ENCODE peak calls at places on chromosomes 13 and 19, in four cellular contexts. M, F, H and V are unnamed samples.

GRCh38 chr13:95191821-95192220 is 109.4 kb downstream of the ABCC4 start:
- DNase-seq in M (peak), F (peak), H (no peak), V (peak)

GRCh38 chr13:107271226-107271625 is 703.3 kb upstream of the ARGLU1 start:
- DNase-seq in M (no peak), F (no peak), H (no peak), V (no peak)

GRCh38 chr13:72643339-72643989 is 84.0 kb downstream of the MZT1 start:
- DNase-seq in M (no peak), F (peak), H (peak), V (peak)

GRCh38 chr13:114073881-114074551 is 58.4 kb downstream of the RASA3 start:
- DNase-seq in M (no peak), F (no peak), H (no peak), V (no peak)

GRCh38 chr13:41740479-41740878 is 220.4 kb downstream of the VWA8 start:
- DNase-seq in M (no peak), F (no peak), H (no peak), V (no peak)

GRCh38 chr19:44232867-44233266 is 20.5 kb downstream of the ZNF227 start:
- DNase-seq in M (no peak), F (no peak), H (no peak), V (no peak)

GRCh38 chr13:84651288-84651687 is 769.0 kb upstream of the SLITRK1 start:
- DNase-seq in M (no peak), F (no peak), H (no peak), V (no peak)

GRCh38 chr19:14497347-14497921 is 1.5 kb upstream of the GIPC1 start:
- DNase-seq in M (peak), F (peak), H (no peak), V (no peak)

GRCh38 chr13:110119943-110120905 is 186.7 kb downstream of the COL4A1 start:
- DNase-seq in M (no peak), F (peak), H (no peak), V (no peak)

GRCh38 chr19:51094696-51095279 is 12.1 kb upstream of the KLK14 start:
- DNase-seq in M (peak), F (peak), H (no peak), V (no peak)

GRCh38 chr19:14559916-14560775 is 11.7 kb downstream of the NDUFB7 start:
- DNase-seq in M (peak), F (no peak), H (no peak), V (peak)

GRCh38 chr13:75788494-75788991 is 152.4 kb downstream of the LMO7 start:
- DNase-seq in M (peak), F (peak), H (no peak), V (no peak)

GRCh38 chr19:5394907-5395505 is 54.4 kb upstream of the PTPRS start:
- DNase-seq in M (no peak), F (no peak), H (no peak), V (no peak)

DNA sequence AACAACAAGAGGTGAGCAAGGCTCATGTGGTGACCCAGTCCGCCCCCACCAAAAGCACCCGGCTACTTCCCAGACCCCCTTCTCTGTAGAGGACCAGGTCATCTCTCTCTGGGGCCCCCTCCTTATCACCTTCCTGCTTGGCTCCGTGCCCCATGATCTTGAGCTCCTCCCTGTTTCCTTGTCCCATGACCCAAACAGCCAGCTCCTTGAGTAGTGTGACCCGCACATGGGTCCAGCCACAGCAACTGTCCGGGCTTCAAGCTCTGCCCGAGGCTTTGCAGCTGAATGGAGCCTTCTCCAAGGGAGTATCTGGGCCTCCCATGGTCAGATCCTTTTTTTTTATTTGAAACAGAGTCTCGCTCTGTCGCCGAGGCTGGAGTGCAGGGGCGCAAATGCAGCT is 61.8 kb downstream of the MYO9B start:
- DNase-seq in M (peak), F (no peak), H (no peak), V (peak)
- H3K27ac ChIP-seq in M (no peak), F (no peak), H (no peak), V (peak)

GRCh38 chr19:1871630-1872029 is 8.3 kb upstream of the KLF16 start:
- DNase-seq in M (no peak), F (no peak), H (no peak), V (no peak)

GRCh38 chr19:1867359-1867724 is 4.0 kb upstream of the KLF16 start:
- DNase-seq in M (no peak), F (no peak), H (no peak), V (no peak)

GRCh38 chr19:1871140-1871597 is 7.8 kb upstream of the KLF16 start:
- DNase-seq in M (no peak), F (no peak), H (no peak), V (no peak)

GRCh38 chr19:1866693-1867358 is 3.4 kb upstream of the KLF16 start:
- DNase-seq in M (no peak), F (no peak), H (no peak), V (no peak)

GRCh38 chr19:1868971-1869370 is 5.6 kb upstream of the KLF16 start:
- DNase-seq in M (no peak), F (no peak), H (no peak), V (no peak)
- H3K4me3 ChIP-seq in M (no peak), F (no peak), H (no peak), V (no peak)

GRCh38 chr13:88507909-88508308 is 836.7 kb downstream of the SLITRK5 start:
- DNase-seq in M (no peak), F (no peak), H (no peak), V (no peak)
- TF ChIP-seq CTCF in M (no peak), F (no peak), H (no peak), V (no peak)

GRCh38 chr19:45578861-45579260 is 5.7 kb downstream of the OPA3 start:
- DNase-seq in M (no peak), F (no peak), H (no peak), V (no peak)
- H3K27ac ChIP-seq in M (no peak), F (peak), H (no peak), V (peak)

DNA sequence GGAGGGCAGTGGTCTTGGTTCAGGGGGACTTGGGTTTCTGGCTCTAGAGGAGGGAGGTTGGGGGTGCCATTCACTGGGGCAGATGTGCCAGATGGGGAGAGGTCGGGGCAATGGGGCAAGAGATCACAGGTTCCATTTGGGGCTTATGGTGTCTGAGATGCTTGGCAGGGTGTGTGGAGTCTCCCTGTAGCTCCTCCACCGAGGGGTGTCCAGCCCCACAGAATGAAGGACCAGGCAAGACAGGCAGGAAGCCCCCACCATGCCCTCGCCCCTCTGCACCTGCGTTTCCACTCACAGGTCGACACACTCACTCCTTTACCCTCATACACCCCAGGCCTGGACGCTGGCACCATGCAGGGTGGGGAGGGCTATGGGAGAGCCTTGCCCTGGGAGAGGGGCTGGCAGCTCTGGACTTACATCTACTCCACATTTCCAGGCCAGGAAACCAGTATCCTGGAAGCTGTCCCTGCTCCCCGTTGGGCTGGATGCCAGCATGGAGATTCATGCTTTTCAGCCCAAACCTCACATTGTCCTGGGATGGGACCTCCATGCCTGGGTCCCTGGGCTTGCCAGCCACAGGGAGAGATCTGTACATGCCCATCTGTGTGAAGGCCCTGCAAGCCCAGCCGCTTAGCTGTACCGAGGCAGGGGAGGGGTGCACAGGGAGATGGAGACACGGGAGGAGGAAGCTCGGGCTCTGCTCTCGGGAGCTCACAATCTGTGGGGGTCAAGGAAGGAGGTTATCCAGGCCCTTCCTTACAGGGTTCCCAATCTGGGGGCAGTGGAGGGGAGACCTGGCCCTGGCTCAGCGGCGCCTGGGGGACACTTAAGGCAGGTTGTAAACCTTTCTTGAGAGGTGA is 77.1 kb downstream of the CHST8 start:
- DNase-seq in M (no peak), F (no peak), H (no peak), V (no peak)
- H3K4me3 ChIP-seq in M (no peak), F (no peak), H (no peak), V (no peak)

DNA sequence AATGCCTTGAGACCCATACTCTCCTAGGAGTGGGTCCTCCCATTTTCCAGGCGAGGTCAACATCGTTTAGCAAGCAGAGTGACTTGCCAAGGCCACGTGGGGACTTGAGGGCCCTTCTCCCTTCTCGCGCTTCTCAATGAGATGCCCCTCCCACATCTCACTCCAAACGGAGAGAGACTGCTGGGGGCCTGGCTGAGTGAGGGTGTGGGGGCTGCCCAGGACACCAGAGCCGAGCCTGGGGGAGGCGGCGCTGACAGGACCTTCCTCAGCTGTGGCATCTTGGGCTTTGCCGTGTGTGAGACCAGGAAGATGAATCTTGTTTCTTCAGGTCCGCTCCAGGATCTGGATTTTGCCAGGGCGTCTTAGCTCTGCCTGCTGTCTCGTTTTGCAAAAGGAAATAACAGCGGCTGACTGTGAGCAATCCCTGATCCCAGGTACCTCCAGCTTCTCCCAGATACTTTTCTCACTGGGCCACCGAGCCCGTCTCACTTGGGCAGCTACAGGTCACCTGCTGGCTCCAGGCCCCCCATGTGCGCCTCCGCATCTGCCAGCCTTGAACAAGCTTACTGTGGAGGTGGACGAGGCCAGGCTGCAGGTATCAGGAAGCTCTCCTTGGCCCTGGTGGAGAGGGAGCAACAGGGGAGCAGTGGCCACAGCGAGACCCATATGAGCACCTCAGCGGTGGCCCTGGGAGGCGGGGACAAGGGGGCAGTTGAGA is 6.0 kb downstream of the COX6B2 start:
- DNase-seq in M (no peak), F (no peak), H (no peak), V (no peak)
- TF ChIP-seq CTCF in M (no peak), F (no peak), H (no peak), V (no peak)

DNA sequence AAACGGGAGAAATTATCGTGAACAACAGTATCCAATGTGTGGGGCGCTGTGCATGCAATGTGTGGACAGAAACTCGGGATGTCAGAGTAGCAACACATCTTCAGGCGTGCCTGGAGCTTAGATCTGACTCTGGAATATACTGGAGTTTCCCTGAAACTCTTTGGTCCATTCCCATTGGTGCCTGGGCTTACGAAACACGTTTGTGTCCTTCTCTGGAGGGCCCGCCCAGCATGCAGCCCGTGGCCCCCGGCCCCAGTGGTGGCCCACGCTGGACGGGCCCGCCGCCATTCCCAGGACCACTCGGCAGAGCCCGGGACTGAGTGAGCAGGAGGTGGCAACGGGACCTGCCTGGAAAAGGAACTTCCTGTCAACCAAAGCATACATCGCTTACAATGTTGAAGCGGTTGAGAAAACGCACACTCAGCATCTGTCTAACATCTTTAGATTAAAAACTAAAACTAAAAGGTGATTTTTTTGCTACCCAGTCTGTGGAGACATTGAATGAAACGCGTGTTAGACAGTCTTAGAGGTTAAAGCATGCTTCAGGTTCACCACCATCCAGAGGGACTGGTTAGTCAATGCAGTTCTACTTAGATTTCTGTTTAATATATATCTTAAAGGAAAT is 19.3 kb upstream of the TIMM44 start:
- DNase-seq in M (no peak), F (no peak), H (no peak), V (no peak)
- H3K27ac ChIP-seq in M (no peak), F (no peak), H (no peak), V (no peak)